ENCODE peak calls at places on chromosomes 6 and 20, in nine cellular contexts. E, I, H, O, G, W, K, S and N are unnamed samples.

GRCh38 chr6:67433124-67433523 is 1202.0 kb upstream of the ADGRB3 start:
- DNase-seq in E (no peak), O (no peak), G (no peak), S (no peak), W (no peak), I (no peak), K (no peak), H (no peak), N (no peak)

GRCh38 chr20:50425076-50425475 is 85.1 kb upstream of the PTPN1 start:
- DNase-seq in I (no peak), H (no peak), S (no peak), E (no peak), K (no peak), W (no peak), O (no peak), G (peak), N (peak)

GRCh38 chr20:16256981-16257380 is 316.3 kb downstream of the KIF16B start:
- DNase-seq in W (no peak), E (no peak), K (no peak), S (no peak), O (no peak), G (no peak), H (no peak), I (no peak), N (no peak)

GRCh38 chr6:90403489-90404381 is 107.1 kb upstream of the BACH2 start:
- DNase-seq in E (no peak), W (peak), G (peak), I (no peak), H (no peak), K (peak), O (peak), S (no peak), N (peak)

GRCh38 chr6:33426590-33427563 is 7.0 kb downstream of the SYNGAP1 start:
- DNase-seq in E (no peak), H (no peak), G (no peak), W (no peak), I (no peak), S (no peak), K (no peak), O (peak), N (peak)

GRCh38 chr6:118735320-118735719 is 83.9 kb upstream of the CEP85L start:
- DNase-seq in G (peak), O (no peak), S (no peak), E (no peak), H (peak), K (no peak), W (no peak), I (no peak), N (no peak)

GRCh38 chr6:45075246-45075645 is 252.9 kb upstream of the RUNX2 start:
- DNase-seq in O (no peak), W (no peak), K (no peak), G (no peak), S (no peak), I (no peak), H (peak), E (no peak), N (no peak)

GRCh38 chr20:50478162-50479036 is 31.8 kb upstream of the PTPN1 start:
- DNase-seq in W (peak), S (no peak), I (no peak), K (peak), E (peak), G (peak), O (peak), H (no peak), N (peak)

GRCh38 chr6:164345340-164345739 is 930.8 kb downstream of the QKI start:
- DNase-seq in I (no peak), G (no peak), E (no peak), O (no peak), H (no peak), K (no peak), W (peak), S (no peak), N (no peak)

GRCh38 chr6:2937627-2938003 is 33.8 kb downstream of the SERPINB6 start:
- DNase-seq in E (no peak), S (no peak), O (no peak), H (no peak), W (no peak), K (no peak), G (no peak), I (no peak), N (no peak)

GRCh38 chr20:38158701-38159325 is 6.3 kb downstream of the TGM2 start:
- DNase-seq in K (no peak), W (no peak), E (peak), O (no peak), G (no peak), H (peak), I (no peak), S (no peak), N (peak)

GRCh38 chr6:97316982-97317381 is 34.0 kb upstream of the MMS22L start:
- DNase-seq in S (no peak), O (no peak), G (no peak), W (no peak), H (no peak), E (no peak), K (no peak), I (no peak), N (no peak)

GRCh38 chr6:167141667-167142432 is 15.9 kb downstream of the GPR31 start:
- DNase-seq in O (peak), I (no peak), G (peak), W (peak), K (peak), S (no peak), E (peak), H (peak), N (peak)

GRCh38 chr6:135498178-135498841 is 770 bp upstream of the AHI1 start:
- DNase-seq in H (peak), I (no peak), S (peak), E (no peak), K (peak), W (peak), G (peak), O (peak), N (peak)
- TF ChIP-seq POLR2A in H (peak), I (no peak), S (no peak), E (no peak), K (peak), W (peak), G (peak), O (peak), N (peak)

DNA sequence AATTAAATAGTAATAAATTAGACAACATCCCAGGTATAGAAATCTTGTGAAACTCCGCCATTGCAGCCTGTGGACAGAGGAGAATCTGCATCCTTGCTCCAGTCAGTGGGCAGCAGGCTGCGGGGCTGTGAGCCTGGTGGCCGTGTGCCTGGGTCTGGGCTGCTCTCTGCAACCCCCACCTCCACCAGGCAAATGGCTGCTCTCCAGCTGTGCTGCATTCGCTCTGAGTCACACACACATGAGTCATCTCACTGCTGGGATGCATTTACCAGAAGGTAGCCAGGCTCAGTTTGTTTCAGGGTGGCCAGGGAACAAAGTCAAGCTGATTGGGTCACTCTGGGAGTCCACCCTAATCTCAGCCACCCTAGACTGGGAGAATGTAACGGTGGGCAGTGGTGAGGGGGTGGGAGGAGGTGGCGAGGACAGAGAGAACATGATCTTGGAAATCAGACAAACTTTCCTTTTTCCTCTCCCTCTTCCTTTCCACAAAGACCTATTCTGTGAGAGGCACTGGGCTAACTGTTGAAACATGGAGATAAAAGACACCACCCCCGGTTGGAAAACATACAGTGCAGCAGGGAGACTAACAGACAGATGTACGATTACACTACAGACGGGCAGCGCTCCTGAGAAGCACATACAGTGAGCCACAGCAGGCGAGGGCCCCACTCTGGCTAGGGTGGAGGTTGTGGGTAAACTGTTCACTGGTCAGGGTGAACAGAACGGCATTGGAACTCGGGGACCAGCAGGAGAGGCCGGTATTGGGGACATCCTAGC is 59.2 kb downstream of the TRAM2 start:
- DNase-seq in S (peak), G (peak), E (no peak), O (peak), I (peak), K (peak), W (peak), H (peak), N (peak)
- TF ChIP-seq POLR2A in S (peak), G (peak), E (no peak), O (peak), I (no peak), K (peak), W (no peak), H (peak), N (peak)

GRCh38 chr6:493840-494239 is 102.3 kb downstream of the IRF4 start:
- DNase-seq in G (no peak), S (no peak), H (no peak), W (no peak), E (no peak), K (no peak), O (no peak), I (no peak), N (no peak)

GRCh38 chr6:492816-493414 is 101.4 kb downstream of the IRF4 start:
- DNase-seq in O (no peak), G (no peak), S (no peak), K (no peak), H (no peak), E (no peak), I (no peak), W (no peak), N (no peak)

GRCh38 chr6:490251-491037 is 98.9 kb downstream of the IRF4 start:
- DNase-seq in H (no peak), S (no peak), I (no peak), O (no peak), W (no peak), G (no peak), K (no peak), E (no peak), N (peak)

GRCh38 chr6:491233-491632 is 99.7 kb downstream of the IRF4 start:
- DNase-seq in W (no peak), E (no peak), S (no peak), H (no peak), K (no peak), O (no peak), G (no peak), I (no peak), N (no peak)

GRCh38 chr6:492178-492577 is 100.6 kb downstream of the IRF4 start:
- DNase-seq in W (no peak), E (no peak), H (no peak), S (no peak), G (no peak), I (no peak), O (no peak), K (no peak), N (no peak)
- TF ChIP-seq POLR2A in W (no peak), E (no peak), H (no peak), S (no peak), G (no peak), I (no peak), O (no peak), K (no peak), N (no peak)

GRCh38 chr20:18032977-18033892 is 24.5 kb downstream of the OVOL2 start:
- DNase-seq in W (no peak), O (no peak), H (no peak), K (no peak), E (no peak), S (no peak), I (no peak), G (peak), N (no peak)
- TF ChIP-seq POLR2A in W (no peak), O (no peak), H (no peak), K (no peak), E (no peak), S (no peak), I (no peak), G (no peak), N (no peak)

GRCh38 chr6:31493875-31494694 is 3.9 kb upstream of the MICB start:
- DNase-seq in H (peak), G (peak), I (no peak), W (peak), K (peak), S (peak), O (peak), E (peak), N (peak)

GRCh38 chr6:31495580-31495979 is 2.4 kb upstream of the MICB start:
- DNase-seq in I (no peak), K (no peak), O (no peak), G (no peak), E (no peak), W (no peak), H (peak), S (no peak), N (peak)

GRCh38 chr6:31498748-31499147 is 803 bp downstream of the MICB start:
- DNase-seq in I (no peak), K (no peak), O (no peak), E (peak), G (no peak), S (no peak), H (peak), W (no peak), N (no peak)

GRCh38 chr6:31497595-31498476 is at the start of gene MICB:
- DNase-seq in I (peak), S (peak), K (peak), E (peak), G (peak), H (peak), W (peak), O (peak), N (peak)
- TF ChIP-seq POLR2A in I (no peak), S (peak), K (peak), E (no peak), G (peak), H (peak), W (no peak), O (no peak), N (peak)

DNA sequence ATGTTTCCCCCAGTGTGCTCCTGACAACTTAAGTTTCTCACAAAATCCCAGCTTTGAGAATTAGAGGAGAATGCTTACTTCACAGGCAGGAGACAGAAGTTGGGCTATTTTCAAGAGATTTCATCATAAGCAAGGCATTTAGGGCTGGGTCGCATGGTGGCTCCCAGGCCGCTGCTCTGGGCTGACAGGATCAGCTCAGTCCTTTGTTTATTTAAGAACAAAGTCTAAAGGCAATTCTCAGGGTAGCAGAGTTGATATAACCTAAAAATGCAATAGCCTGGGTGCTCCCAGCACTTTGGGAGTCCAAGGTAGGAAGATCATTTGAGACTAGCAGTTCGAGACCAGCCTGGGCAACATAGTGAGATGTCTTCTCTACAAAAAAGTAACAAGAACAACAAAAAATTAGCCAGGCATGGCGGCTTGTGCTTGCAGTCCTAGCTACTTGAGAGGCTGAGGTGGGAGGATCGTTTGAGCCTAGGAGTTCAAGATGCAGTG is 10.9 kb downstream of the FOXQ1 start:
- DNase-seq in W (no peak), G (peak), I (no peak), K (no peak), S (no peak), E (no peak), H (no peak), O (no peak), N (no peak)
- TF ChIP-seq POLR2A in W (no peak), G (no peak), I (no peak), K (no peak), S (no peak), E (no peak), H (no peak), O (no peak), N (no peak)

DNA sequence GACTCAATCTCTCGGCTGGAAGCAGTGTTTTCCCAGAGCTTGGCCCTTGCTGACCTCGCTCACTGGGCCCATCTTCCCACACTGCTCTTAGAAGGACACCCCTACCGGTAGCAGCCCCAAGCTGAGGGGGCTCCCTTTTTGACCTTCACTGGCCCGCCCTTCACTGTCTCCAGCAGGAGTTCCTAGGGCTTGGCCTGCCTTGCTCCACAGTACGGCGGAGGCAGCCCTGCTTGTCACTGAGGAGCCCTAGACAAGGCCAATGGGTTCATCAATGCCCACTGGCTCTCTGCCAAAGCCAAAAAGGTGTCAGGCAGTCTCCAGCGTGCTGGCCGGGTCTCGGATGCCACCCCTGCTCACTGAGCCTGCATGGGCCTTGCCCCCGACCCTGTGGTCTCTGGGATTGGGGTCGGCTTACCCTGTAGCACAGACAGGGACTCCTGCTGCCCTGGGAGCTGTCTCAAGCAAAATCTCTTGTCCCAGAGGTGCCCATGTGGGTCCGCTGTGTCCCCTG is 2.1 kb downstream of the MMP24OS start:
- DNase-seq in K (no peak), W (peak), O (no peak), E (no peak), I (no peak), H (no peak), S (no peak), G (no peak), N (no peak)
- TF ChIP-seq POLR2A in K (no peak), W (no peak), O (no peak), E (no peak), I (no peak), H (no peak), S (no peak), G (peak), N (no peak)

GRCh38 chr6:145025488-145025887 is 709.8 kb downstream of the EPM2A start:
- DNase-seq in I (no peak), O (no peak), G (peak), H (no peak), E (no peak), K (no peak), S (no peak), W (no peak), N (no peak)

GRCh38 chr6:145026267-145026679 is 709.0 kb downstream of the EPM2A start:
- DNase-seq in O (no peak), I (no peak), W (no peak), S (no peak), K (no peak), H (no peak), G (peak), E (no peak), N (no peak)

GRCh38 chr6:145020543-145020942 is 714.8 kb downstream of the EPM2A start:
- DNase-seq in H (no peak), W (no peak), S (no peak), E (no peak), K (no peak), I (no peak), G (no peak), O (no peak), N (no peak)

GRCh38 chr6:145022199-145022782 is 713.0 kb downstream of the EPM2A start:
- DNase-seq in I (no peak), S (no peak), E (no peak), O (no peak), G (no peak), H (no peak), K (no peak), W (no peak), N (no peak)

GRCh38 chr6:145023116-145023726 is 712.1 kb downstream of the EPM2A start:
- DNase-seq in I (no peak), O (no peak), E (no peak), S (no peak), G (no peak), H (no peak), K (no peak), W (no peak), N (no peak)
- TF ChIP-seq POLR2A in I (no peak), O (no peak), E (no peak), S (no peak), G (no peak), H (no peak), K (no peak), W (no peak), N (no peak)